ENCODE peak calls at places on chromosomes 6 and 20, in nine cellular contexts. S, T, V, Z, H, R, W, K and L are unnamed samples.

GRCh38 chr20:62059926-62060630 is 5.6 kb downstream of the TAF4 start:
- DNase-seq in S (no peak), T (no peak), V (no peak), Z (no peak), H (no peak), R (no peak), W (no peak), K (no peak), L (no peak)

GRCh38 chr20:61912665-61913422 is 152.8 kb downstream of the TAF4 start:
- DNase-seq in S (no peak), T (no peak), V (no peak), Z (no peak), H (no peak), R (no peak), W (no peak), K (no peak), L (no peak)

GRCh38 chr20:28616354-28616753 is 2641.1 kb upstream of the DEFB115 start:
- DNase-seq in S (no peak), T (no peak), V (no peak), Z (no peak), H (no peak), R (no peak), W (no peak), K (no peak), L (no peak)

GRCh38 chr6:107794771-107795170 is 29.3 kb downstream of the SCML4 start:
- DNase-seq in S (no peak), T (no peak), V (no peak), Z (no peak), H (no peak), R (peak; percentile 14), W (no peak), K (no peak), L (no peak)

GRCh38 chr6:1445650-1446645 is 56.6 kb downstream of the FOXF2 start:
- DNase-seq in S (no peak), T (no peak), V (no peak), Z (no peak), H (no peak), R (peak; percentile 42), W (no peak), K (no peak), L (no peak)

GRCh38 chr20:63311833-63312243 is 18.9 kb downstream of the COL20A1 start:
- DNase-seq in S (no peak), T (no peak), V (no peak), Z (no peak), H (no peak), R (no peak), W (no peak), K (no peak), L (no peak)

GRCh38 chr6:80540700-80541099 is 434.2 kb downstream of the BCKDHB start:
- DNase-seq in S (no peak), T (no peak), V (no peak), Z (no peak), H (no peak), R (no peak), W (no peak), K (no peak), L (no peak)

GRCh38 chr6:136035378-136036070 is 184.0 kb downstream of the PDE7B start:
- DNase-seq in S (no peak), T (no peak), V (no peak), Z (no peak), H (no peak), R (no peak), W (no peak), K (no peak), L (no peak)

GRCh38 chr20:11186301-11187008 is 512.7 kb upstream of the JAG1 start:
- DNase-seq in S (no peak), T (no peak), V (no peak), Z (no peak), H (no peak), R (no peak), W (no peak), K (no peak), L (no peak)

GRCh38 chr6:43790031-43790430 is 20.0 kb downstream of the VEGFA start:
- DNase-seq in S (no peak), T (no peak), V (no peak), Z (no peak), H (no peak), R (no peak), W (no peak), K (no peak), L (no peak)